ENCODE peak calls at places on chromosomes 5 and 9, in seven cellular contexts. I is HCT116, D is Panc1, H is H1, K is stomach, U is endothelial cell of umbilical vein, S is breast epithelium. W is an unnamed sample.

GRCh38 chr5:3925935-3926334 is 330.3 kb downstream of the IRX1 start:
- DNase-seq in S (no peak), I (no peak), D (no peak), U (no peak), K (no peak), H (no peak), W (no peak)

GRCh38 chr9:1298027-1298426 is 247.9 kb downstream of the DMRT2 start:
- DNase-seq in I (no peak), U (no peak), S (no peak), H (no peak), D (no peak), K (no peak), W (no peak)

GRCh38 chr5:74124826-74125225 is 498.8 kb downstream of the ARHGEF28 start:
- DNase-seq in S (no peak), K (no peak), D (no peak), H (no peak), I (no peak), U (no peak), W (no peak)

GRCh38 chr5:139422307-139422893 is 16.9 kb downstream of the DNAJC18 start:
- DNase-seq in D (peak; percentile 63), U (peak; percentile 79), I (peak; percentile 48), K (no peak), H (peak; percentile 56), S (no peak), W (no peak)

GRCh38 chr5:137292461-137293025 is 206.6 kb downstream of the SPOCK1 start:
- DNase-seq in D (no peak), S (no peak), U (no peak), H (no peak), K (no peak), I (no peak), W (no peak)

GRCh38 chr5:163134061-163134460 is 303.3 kb upstream of the CCNG1 start:
- DNase-seq in S (no peak), K (no peak), U (no peak), H (no peak), I (no peak), D (no peak), W (no peak)

GRCh38 chr9:106111039-106111740 is 416.8 kb downstream of the TMEM38B start:
- DNase-seq in K (no peak), D (no peak), U (no peak), I (no peak), H (no peak), S (no peak), W (no peak)

GRCh38 chr5:40430112-40430725 is 249.5 kb upstream of the PTGER4 start:
- DNase-seq in U (no peak), I (no peak), K (no peak), D (no peak), H (no peak), S (no peak), W (no peak)

GRCh38 chr5:125034331-125034730 is 287.9 kb upstream of the ZNF608 start:
- DNase-seq in K (peak; percentile 91), U (no peak), I (no peak), H (no peak), S (peak; percentile 62), D (no peak), W (no peak)

GRCh38 chr5:98053170-98053569 is 720.3 kb upstream of the RGMB start:
- DNase-seq in I (no peak), U (no peak), H (no peak), S (no peak), D (no peak), K (no peak), W (no peak)

GRCh38 chr5:115184780-115185179 is 15.1 kb upstream of the TRIM36 start:
- DNase-seq in I (no peak), K (no peak), D (no peak), S (no peak), H (no peak), U (no peak), W (no peak)

DNA sequence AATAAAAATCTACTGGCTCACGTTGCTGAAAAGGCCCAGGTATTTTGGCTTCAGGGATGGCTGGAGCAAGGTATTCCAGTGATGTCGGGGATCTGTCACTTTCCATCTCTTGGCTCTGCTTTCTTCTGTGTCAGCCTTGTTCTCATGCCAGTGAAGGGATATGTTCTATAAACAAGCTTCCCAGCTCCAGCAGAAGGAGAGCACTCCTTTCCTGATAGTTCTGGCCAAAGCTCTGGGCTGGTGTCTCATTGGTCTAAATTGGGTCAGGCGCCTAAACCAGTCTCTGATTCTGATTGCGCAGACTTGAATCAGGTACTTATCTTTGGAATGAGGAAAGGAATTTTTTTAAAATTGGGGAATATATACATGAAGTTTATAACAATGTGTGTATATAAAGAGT is 5.1 kb downstream of the SNX30 start:
- DNase-seq in U (no peak), H (no peak), S (no peak), I (no peak), K (no peak), D (no peak), W (no peak)
- TF ChIP-seq POLR2AphosphoS5 in U (no peak), H (no peak), S (no peak), I (no peak), K (no peak), D (no peak), W (no peak)

GRCh38 chr9:97534961-97535594 is 33.6 kb downstream of the TMOD1 start:
- DNase-seq in H (no peak), U (no peak), K (no peak), I (no peak), S (no peak), D (no peak), W (no peak)

GRCh38 chr9:97529363-97530076 is 28.1 kb downstream of the TMOD1 start:
- DNase-seq in K (no peak), I (no peak), S (no peak), U (no peak), D (no peak), H (no peak), W (no peak)

GRCh38 chr9:97528529-97529230 is 27.2 kb downstream of the TMOD1 start:
- DNase-seq in I (no peak), D (no peak), K (no peak), H (peak; percentile 58), U (no peak), S (no peak), W (no peak)

GRCh38 chr9:97534185-97534584 is 32.7 kb downstream of the TMOD1 start:
- DNase-seq in U (no peak), S (no peak), D (no peak), K (no peak), H (no peak), I (no peak), W (no peak)

GRCh38 chr9:97531750-97532383 is 30.4 kb downstream of the TMOD1 start:
- DNase-seq in U (no peak), H (no peak), D (no peak), S (no peak), K (no peak), I (no peak), W (no peak)
- H3K27ac ChIP-seq in U (no peak overlapping the region), H (no peak overlapping the region), D (no peak overlapping the region), S (peak overlapping the region; percentile 43), K (peak overlapping the region; percentile 36), I (no peak overlapping the region), W (peak overlapping the region; percentile 93)

DNA sequence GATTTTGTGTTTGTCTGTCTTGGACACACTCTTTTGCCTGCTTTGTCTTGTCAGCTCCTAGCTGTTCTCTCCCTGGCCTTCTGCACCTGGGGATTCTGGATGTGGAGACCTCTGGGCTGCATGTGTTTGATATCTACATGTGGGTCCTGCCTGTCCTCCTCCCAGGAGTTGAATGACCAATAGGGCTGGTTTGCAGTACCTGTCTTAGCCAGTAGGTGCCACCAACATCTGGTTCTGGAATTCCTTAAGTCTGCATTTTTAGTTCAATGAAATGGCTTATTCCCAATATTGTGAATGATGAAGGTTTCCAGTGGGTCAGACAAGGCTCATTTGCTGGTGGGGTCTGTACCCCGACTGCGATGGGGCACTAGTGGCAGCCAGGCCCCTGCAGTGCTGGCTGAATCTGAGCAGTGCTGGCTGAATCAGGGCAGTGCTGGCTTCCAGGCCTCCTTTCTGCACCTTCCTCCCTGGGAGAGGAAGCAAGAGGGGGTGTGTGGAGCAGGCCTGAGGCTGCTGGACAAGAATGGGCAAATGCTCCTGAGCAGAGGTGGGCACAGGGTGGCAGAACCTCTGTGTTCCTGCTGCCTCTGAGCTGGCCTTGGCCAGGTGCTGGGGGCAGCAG is 73.3 kb downstream of the RXRA start:
- DNase-seq in I (peak; percentile 36), K (no peak), H (no peak), S (no peak), D (no peak), U (peak; percentile 52), W (no peak)
- H3K4me1 ChIP-seq in I (peaks cover 2% of the 10 kb centered on the region), K (peaks cover 96% of the 10 kb centered on the region), H (peaks cover 2% of the 10 kb centered on the region), S (peaks cover 29% of the 10 kb centered on the region), D (no peaks in the 10 kb centered on the region), U (peaks cover 46% of the 10 kb centered on the region), W (peaks cover 72% of the 10 kb centered on the region)

GRCh38 chr9:136881691-136882108 is 4.6 kb upstream of the TRAF2 start:
- DNase-seq in I (no peak), S (no peak), U (no peak), D (no peak), H (no peak), K (peak; percentile 61), W (no peak)
- TF ChIP-seq POLR2AphosphoS5 in I (no peak), S (no peak), U (no peak), D (no peak), H (no peak), K (no peak), W (no peak)

GRCh38 chr9:88746744-88747398 is 211.9 kb downstream of the NXNL2 start:
- DNase-seq in U (peak; percentile 39), I (no peak), D (no peak), K (no peak), H (no peak), S (no peak), W (no peak)
- H3K27ac ChIP-seq in U (no peak overlapping the region), I (no peak overlapping the region), D (no peak overlapping the region), K (peak overlapping the region; percentile 54), H (peak overlapping the region; percentile 53), S (peak overlapping the region; percentile 81), W (peak overlapping the region; percentile 46)

DNA sequence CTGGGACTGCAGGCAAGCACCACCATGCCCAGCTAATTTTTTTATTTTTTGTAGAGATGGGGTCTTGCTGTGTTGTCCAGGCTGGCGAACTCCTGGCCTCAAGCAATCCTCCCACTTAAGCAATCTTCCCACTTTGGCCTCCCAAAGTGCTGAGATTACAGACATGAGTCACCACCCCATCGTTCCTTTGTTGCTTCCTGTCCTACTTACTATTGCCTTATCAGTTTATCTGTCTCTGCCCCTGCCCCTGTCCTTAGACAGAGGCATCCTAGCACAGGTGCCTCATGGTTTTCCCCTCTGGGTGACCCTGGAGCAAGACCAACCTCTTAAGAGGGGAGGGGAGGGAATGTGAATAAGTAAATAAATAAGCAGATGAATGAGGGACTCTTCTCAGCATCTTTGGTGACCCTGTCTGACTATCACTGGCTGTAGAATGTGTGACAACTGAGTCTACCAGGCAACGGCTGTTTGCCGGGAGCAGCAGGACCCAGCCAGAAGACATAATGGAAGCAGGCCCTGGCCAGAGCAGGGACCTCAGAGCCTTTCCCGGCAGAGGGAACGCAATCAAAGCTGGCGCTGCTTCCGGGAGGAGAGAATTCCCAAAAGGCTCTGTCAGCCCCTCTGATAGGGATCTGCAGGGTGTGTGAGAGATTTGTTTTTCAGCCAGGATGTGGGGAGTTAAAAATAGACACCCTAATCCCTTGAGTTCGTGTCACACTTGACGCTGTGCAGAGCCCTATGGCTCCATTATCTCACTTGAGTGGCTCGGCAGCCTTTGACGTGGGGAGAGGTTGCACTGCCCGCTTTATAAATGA is 43.8 kb upstream of the DAB2IP start:
- DNase-seq in S (no peak), H (no peak), U (no peak), D (no peak), K (no peak), I (peak; percentile 24), W (no peak)
- H3K4me1 ChIP-seq in S (peaks cover 8% of the 10 kb centered on the region), H (peaks cover 15% of the 10 kb centered on the region), U (no peaks in the 10 kb centered on the region), D (peaks cover 2% of the 10 kb centered on the region), K (peaks cover 76% of the 10 kb centered on the region), I (peaks cover 68% of the 10 kb centered on the region), W (peaks cover 61% of the 10 kb centered on the region)

GRCh38 chr9:121765021-121765950 is 113.9 kb downstream of the DAB2IP start:
- DNase-seq in H (no peak), D (no peak), I (no peak), K (peak; percentile 73), S (no peak), U (peak; percentile 88), W (no peak)
- TF ChIP-seq POLR2AphosphoS5 in H (no peak), D (no peak), I (no peak), K (peak; percentile 83), S (no peak), U (peak; percentile 61), W (no peak)

W was measured in vagina.